ENCODE peak calls at places on chromosomes 12 and 14, in six cellular contexts. N is smooth muscle cell of the brain vasculature, H is NCI-H2081, A is Daoy, X is NCI-H446 treated with DMSO at 0.1 percent for 48 hours, T is EL. M is an unnamed sample.

GRCh38 chr12:77401062-77401461 is 335.7 kb upstream of the E2F7 start:
- DNase-seq in A (no peak), N (no peak), H (no peak), T (no peak), X (no peak), M (no peak)

GRCh38 chr12:93377252-93377542 is 528 bp upstream of the NUDT4 start:
- DNase-seq in H (no peak), N (no peak), A (no peak), T (no peak), X (no peak), M (no peak)

GRCh38 chr14:88901199-88901588 is 76.7 kb downstream of the TTC8 start:
- DNase-seq in N (no peak), H (no peak), T (no peak), X (no peak), A (no peak), M (no peak)

GRCh38 chr14:76644875-76645518 is 116.3 kb upstream of the VASH1 start:
- DNase-seq in X (peak; percentile 37), T (peak; percentile 36), N (no peak), H (peak; percentile 42), A (peak; percentile 64), M (no peak)

GRCh38 chr12:49983892-49984291 is 11.1 kb downstream of the AQP6 start:
- DNase-seq in X (peak; percentile 31), N (peak; percentile 57), H (no peak), A (peak; percentile 78), T (peak; percentile 92), M (no peak)

GRCh38 chr14:52265248-52265647 is 2.2 kb upstream of the PTGDR start:
- DNase-seq in X (no peak), A (no peak), N (no peak), H (no peak), T (no peak), M (no peak)

GRCh38 chr14:68880581-68881105 is 87.8 kb upstream of the ZFP36L1 start:
- DNase-seq in T (no peak), A (no peak), H (no peak), N (no peak), X (no peak), M (no peak)

GRCh38 chr12:116247377-116247776 is 30.1 kb downstream of the MED13L start:
- DNase-seq in H (no peak), N (no peak), T (peak; percentile 14), X (peak; percentile 71), A (no peak), M (no peak)

GRCh38 chr14:64725360-64725815 is 21.2 kb downstream of the PLEKHG3 start:
- DNase-seq in N (no peak), A (no peak), X (no peak), H (no peak), T (no peak), M (no peak)

GRCh38 chr12:123075591-123076171 is 75.2 kb downstream of the PITPNM2 start:
- DNase-seq in H (no peak), X (peak; percentile 70), T (peak; percentile 35), A (peak; percentile 37), N (no peak), M (no peak)

GRCh38 chr12:117363953-117364486 is 2.6 kb upstream of the NOS1 start:
- DNase-seq in N (no peak), X (no peak), T (no peak), A (peak; percentile 51), H (no peak), M (no peak)

GRCh38 chr14:74571901-74572828 is 39.9 kb downstream of the LTBP2 start:
- DNase-seq in T (peak; percentile 99), N (peak; percentile 82), X (no peak), A (peak; percentile 96), H (no peak), M (no peak)

GRCh38 chr12:21659383-21659782 is 1.7 kb upstream of the LDHB start:
- DNase-seq in H (no peak), N (no peak), X (no peak), A (no peak), T (no peak), M (no peak)

GRCh38 chr12:10068634-10069033 is 30.2 kb downstream of the CLEC1A start:
- DNase-seq in X (no peak), A (no peak), H (no peak), N (no peak), T (no peak), M (no peak)

GRCh38 chr14:100015251-100015655 is 50.0 kb upstream of the EVL start:
- DNase-seq in A (no peak), X (no peak), N (no peak), H (no peak), T (no peak), M (no peak)

GRCh38 chr12:4615667-4616066 is 33.2 kb downstream of the AKAP3 start:
- DNase-seq in A (no peak), T (no peak), N (no peak), H (no peak), X (no peak), M (no peak)

GRCh38 chr14:63275611-63276010 is 43.1 kb downstream of the GPHB5 start:
- DNase-seq in N (no peak), A (no peak), X (no peak), H (peak; percentile 53), T (no peak), M (no peak)

GRCh38 chr14:59274991-59275391 is 86.5 kb downstream of the DAAM1 start:
- DNase-seq in N (no peak), X (peak; percentile 67), T (peak; percentile 34), A (peak; percentile 65), H (no peak), M (peak; percentile 51)

GRCh38 chr12:6613015-6613775 is 6.0 kb upstream of the CHD4 start:
- DNase-seq in X (peak; percentile 62), T (peak; percentile 85), N (no peak), H (peak; percentile 93), A (peak; percentile 86), M (peak; percentile 80)

GRCh38 chr14:73785336-73785833 is 66.2 kb upstream of the PTGR2 start:
- DNase-seq in A (peak; percentile 89), X (no peak), N (no peak), T (peak; percentile 94), H (no peak), M (no peak)

GRCh38 chr12:53222170-53223005 is 9.6 kb downstream of the RARG start:
- DNase-seq in T (peak; percentile 30), A (no peak), N (no peak), X (no peak), H (no peak), M (no peak)

GRCh38 chr12:8628731-8629130 is 16.1 kb upstream of the AICDA start:
- DNase-seq in H (no peak), A (peak; percentile 3), X (no peak), N (no peak), T (no peak), M (no peak)

GRCh38 chr14:67798731-67799130 is 17.7 kb downstream of the ZFYVE26 start:
- DNase-seq in A (no peak), H (no peak), T (no peak), N (no peak), X (no peak), M (no peak)

GRCh38 chr14:49888293-49888692 is 4.6 kb upstream of the ARF6 start:
- DNase-seq in A (no peak), T (no peak), X (no peak), H (no peak), N (no peak), M (no peak)

GRCh38 chr14:72710212-72710611 is 183.7 kb downstream of the DPF3 start:
- DNase-seq in H (no peak), X (no peak), N (no peak), A (no peak), T (no peak), M (no peak)

GRCh38 chr14:70882771-70883492 is 24.3 kb upstream of the PCNX1 start:
- DNase-seq in H (no peak), X (no peak), A (peak; percentile 82), N (no peak), T (peak; percentile 84), M (no peak)

GRCh38 chr12:5506295-5506694 is 74.4 kb downstream of the NTF3 start:
- DNase-seq in A (no peak), N (no peak), T (no peak), X (no peak), H (no peak), M (no peak)

GRCh38 chr12:60093428-60093827 is 497.6 kb downstream of the SLC16A7 start:
- DNase-seq in H (no peak), X (no peak), N (no peak), T (no peak), A (no peak), M (no peak)

GRCh38 chr12:125157177-125157576 is 91.9 kb downstream of the AACS start:
- DNase-seq in N (no peak), T (no peak), A (no peak), X (no peak), H (no peak), M (no peak)

GRCh38 chr14:54976316-54976715 is 50.6 kb downstream of the WDHD1 start:
- DNase-seq in N (peak; percentile 13), X (no peak), A (peak; percentile 62), T (peak; percentile 81), H (no peak), M (no peak)

GRCh38 chr12:54439521-54440255 is 20.6 kb upstream of the ITGA5 start:
- DNase-seq in X (peak; percentile 8), T (peak; percentile 75), A (peak; percentile 59), H (no peak), N (no peak), M (no peak)

GRCh38 chr14:73811164-73811503 is 40.5 kb upstream of the PTGR2 start:
- DNase-seq in H (no peak), A (no peak), N (no peak), T (no peak), X (no peak), M (no peak)

GRCh38 chr12:123421314-123421713 is 15.2 kb downstream of the RILPL2 start:
- DNase-seq in H (no peak), X (no peak), T (no peak), N (no peak), A (no peak), M (no peak)

GRCh38 chr14:75849496-75849895 is 132.3 kb downstream of the TGFB3 start:
- DNase-seq in A (no peak), T (no peak), X (no peak), H (no peak), N (no peak), M (no peak)